ENCODE peak calls at places on chromosome 5, in seven cellular contexts. T is cardiac septum, X is lung, P is uterus, N is NCI-H1092 treated with DMSO at 0.1 percent for 48 hours, I is iris pigment epithelial cell, C is sigmoid colon. M is an unnamed sample.

GRCh38 chr5:33734541-33734940 is 157.2 kb downstream of the ADAMTS12 start:
- DNase-seq in P (peak; percentile 24), C (no peak), I (peak; percentile 65), T (no peak), N (no peak), X (no peak), M (no peak)

GRCh38 chr5:149739371-149739770 is 9.3 kb downstream of the PPARGC1B start:
- DNase-seq in I (no peak), T (peak; percentile 73), N (no peak), C (no peak), P (no peak), X (no peak), M (no peak)

GRCh38 chr5:9239071-9239470 is 306.8 kb downstream of the SEMA5A start:
- DNase-seq in P (no peak), I (peak; percentile 61), X (no peak), C (no peak), T (no peak), N (no peak), M (no peak)

GRCh38 chr5:152676177-152676576 is 271.1 kb upstream of the NMUR2 start:
- DNase-seq in P (no peak), T (no peak), C (no peak), I (no peak), X (no peak), N (no peak), M (no peak)

GRCh38 chr5:101942321-101942882 is 353.7 kb downstream of the SLCO4C1 start:
- DNase-seq in C (no peak), T (no peak), I (peak; percentile 24), X (peak; percentile 37), N (peak; percentile 46), P (no peak), M (no peak)

GRCh38 chr5:58407042-58407709 is 52.7 kb downstream of the PLK2 start:
- DNase-seq in I (peak; percentile 89), T (no peak), P (no peak), N (no peak), X (no peak), C (no peak), M (no peak)

GRCh38 chr5:164532226-164532937 is 1027.0 kb downstream of the MAT2B start:
- DNase-seq in C (no peak), P (no peak), N (no peak), I (no peak), X (no peak), T (no peak), M (no peak)

GRCh38 chr5:147388171-147388977 is 121.5 kb downstream of the DPYSL3 start:
- DNase-seq in I (no peak), P (no peak), X (no peak), C (no peak), T (no peak), N (no peak), M (no peak)

GRCh38 chr5:116428966-116429365 is 145.7 kb downstream of the SEMA6A start:
- DNase-seq in N (no peak), I (no peak), T (no peak), P (no peak), C (no peak), X (no peak), M (no peak)

GRCh38 chr5:36217591-36217990 is 24.1 kb downstream of the NADK2 start:
- DNase-seq in I (no peak), T (no peak), N (no peak), X (no peak), C (no peak), P (no peak), M (no peak)

GRCh38 chr5:89504051-89504450 is 621.1 kb upstream of the MEF2C start:
- DNase-seq in N (no peak), T (no peak), I (no peak), P (no peak), X (no peak), C (no peak), M (no peak)

GRCh38 chr5:93800988-93801811 is 59.8 kb upstream of the POU5F2 start:
- DNase-seq in N (peak; percentile 59), T (no peak), I (peak; percentile 62), X (peak; percentile 31), P (no peak), C (no peak), M (no peak)

GRCh38 chr5:173573126-173573960 is 43.1 kb downstream of the BOD1 start:
- DNase-seq in T (peak; percentile 93), I (peak; percentile 41), N (peak; percentile 19), X (peak; percentile 69), P (peak; percentile 76), C (peak; percentile 84), M (no peak)

GRCh38 chr5:113245427-113246052 is 189.2 kb downstream of the TSSK1B start:
- DNase-seq in T (no peak), C (no peak), I (no peak), X (no peak), N (no peak), P (no peak), M (no peak)

GRCh38 chr5:181263633-181264032 is 2.7 kb upstream of the TRIM52 start:
- DNase-seq in P (no peak), C (no peak), I (no peak), X (no peak), T (no peak), N (no peak), M (no peak)

GRCh38 chr5:137629646-137630045 is 106.2 kb downstream of the KLHL3 start:
- DNase-seq in C (no peak), N (peak; percentile 56), P (no peak), X (peak; percentile 30), T (no peak), I (peak; percentile 39), M (no peak)

GRCh38 chr5:151130922-151131891 is 26.4 kb downstream of the ANXA6 start:
- DNase-seq in I (no peak), P (no peak), X (peak; percentile 61), C (no peak), T (no peak), N (no peak), M (no peak)

GRCh38 chr5:172854451-172854871 is 20.4 kb downstream of the ERGIC1 start:
- DNase-seq in P (peak; percentile 60), I (no peak), X (no peak), T (no peak), N (no peak), C (peak; percentile 88), M (no peak)

GRCh38 chr5:77168187-77168883 is 42.1 kb upstream of the PDE8B start:
- DNase-seq in T (peak; percentile 85), X (no peak), C (peak; percentile 91), I (peak; percentile 48), N (peak; percentile 43), P (peak; percentile 75), M (no peak)

GRCh38 chr5:41408676-41409443 is 101.5 kb downstream of the PLCXD3 start:
- DNase-seq in N (no peak), X (no peak), P (no peak), I (peak; percentile 46), C (no peak), T (no peak), M (no peak)

GRCh38 chr5:133142782-133143181 is 91.0 kb downstream of the HSPA4 start:
- DNase-seq in T (no peak), P (no peak), C (no peak), N (no peak), X (no peak), I (no peak), M (no peak)

GRCh38 chr5:77133061-77133758 is 46.1 kb upstream of the ZBED3 start:
- DNase-seq in I (peak; percentile 99), T (no peak), P (peak; percentile 72), C (peak; percentile 82), N (peak; percentile 3), X (peak; percentile 71), M (no peak)

GRCh38 chr5:159737263-159737662 is 179.0 kb upstream of the ADRA1B start:
- DNase-seq in C (no peak), T (no peak), N (no peak), X (no peak), I (no peak), P (no peak), M (no peak)

GRCh38 chr5:83720805-83721431 is at the start of gene HAPLN1:
- DNase-seq in P (no peak), N (no peak), C (no peak), I (peak; percentile 23), T (no peak), X (no peak), M (no peak)

GRCh38 chr5:143011621-143012020 is 241.4 kb downstream of the ARHGAP26 start:
- DNase-seq in X (no peak), C (no peak), I (peak; percentile 92), N (peak; percentile 81), P (no peak), T (no peak), M (no peak)

GRCh38 chr5:155024015-155024414 is 10.5 kb downstream of the KIF4B start:
- DNase-seq in I (no peak), T (no peak), P (no peak), X (no peak), C (no peak), N (no peak), M (no peak)

M was measured in chondrocyte.